ENCODE peak calls at places on chromosomes 2 and 18, in four cellular contexts. U is RWPE1, H is HCT116, X is pancreas. T is an unnamed sample.

GRCh38 chr2:239224249-239224605 is 176.6 kb downstream of the HDAC4 start:
- DNase-seq in X (no peak), H (no peak), U (no peak), T (no peak)

GRCh38 chr2:224220581-224221255 is 181.2 kb downstream of the FAM124B start:
- DNase-seq in X (no peak), H (no peak), U (no peak), T (no peak)

GRCh38 chr2:109467701-109468100 is 146.1 kb downstream of the SEPTIN10 start:
- DNase-seq in X (no peak), U (no peak), H (no peak), T (no peak)

GRCh38 chr2:134290363-134290762 is 36.5 kb downstream of the MGAT5 start:
- DNase-seq in H (no peak), U (no peak), X (no peak), T (no peak)

GRCh38 chr18:1050012-1050657 is 145.5 kb downstream of the ADCYAP1 start:
- DNase-seq in U (peak), X (no peak), H (no peak), T (no peak)

GRCh38 chr2:65666156-65666725 is 233.8 kb upstream of the SPRED2 start:
- DNase-seq in U (peak), X (no peak), H (no peak), T (no peak)

GRCh38 chr2:54208364-54209240 is 47.4 kb downstream of the TSPYL6 start:
- DNase-seq in X (no peak), U (no peak), H (no peak), T (no peak)

GRCh38 chr2:30236591-30237245 is 5.4 kb downstream of the LBH start:
- DNase-seq in X (no peak), H (no peak), U (no peak), T (no peak)

GRCh38 chr2:197571622-197572271 is 55.9 kb downstream of the MOB4 start:
- DNase-seq in H (no peak), X (no peak), U (peak), T (no peak)

GRCh38 chr2:189534854-189535253 is 45.7 kb downstream of the SLC40A1 start:
- DNase-seq in U (peak), X (no peak), H (no peak), T (no peak)

GRCh38 chr2:178397002-178397605 is 53.9 kb downstream of the PRKRA start:
- DNase-seq in U (peak), X (no peak), H (peak), T (no peak)

DNA sequence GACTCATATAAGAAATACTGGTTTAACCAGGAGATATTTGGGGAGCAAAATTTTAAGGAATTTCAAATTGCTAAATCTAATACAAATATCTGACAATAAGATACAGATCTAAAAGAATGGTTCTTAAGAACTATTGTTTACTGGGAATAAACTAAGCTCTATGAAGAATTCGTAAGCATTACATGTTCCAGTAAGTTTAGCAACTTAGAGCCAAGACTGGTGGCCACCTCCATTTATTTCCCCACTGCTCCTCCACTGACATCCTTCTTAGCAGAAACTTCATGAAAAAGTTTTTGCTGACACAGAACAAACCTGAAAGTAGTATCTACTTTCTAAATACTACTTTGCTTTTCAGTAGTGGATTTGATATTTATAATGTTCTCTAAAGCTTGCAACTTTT is 83.0 kb downstream of the ACSL3 start:
- DNase-seq in X (no peak), U (no peak), H (no peak), T (no peak)
- H3K27ac ChIP-seq in X (no peak), U (no peak), H (no peak), T (no peak)

GRCh38 chr2:232447638-232448472 is 8.1 kb upstream of the ALPI start:
- DNase-seq in H (no peak), U (no peak), X (no peak), T (no peak)
- H3K27ac ChIP-seq in H (no peak), U (no peak), X (no peak), T (no peak)

GRCh38 chr18:58756148-58756547 is 84.9 kb downstream of the MALT1 start:
- DNase-seq in U (no peak), X (no peak), H (no peak), T (no peak)

GRCh38 chr18:58755304-58756010 is 84.2 kb downstream of the MALT1 start:
- DNase-seq in X (no peak), H (no peak), U (no peak), T (no peak)

GRCh38 chr18:58756596-58757240 is 85.5 kb downstream of the MALT1 start:
- DNase-seq in X (no peak), U (no peak), H (no peak), T (no peak)

GRCh38 chr18:58753976-58754375 is 82.7 kb downstream of the MALT1 start:
- DNase-seq in U (peak), X (no peak), H (no peak), T (no peak)

GRCh38 chr18:58754544-58755068 is 83.3 kb downstream of the MALT1 start:
- DNase-seq in H (no peak), X (no peak), U (no peak), T (no peak)
- H3K27ac ChIP-seq in H (no peak), X (no peak), U (peak), T (no peak)

GRCh38 chr2:150978053-150978452 is 283.6 kb downstream of the RBM43 start:
- DNase-seq in U (no peak), H (no peak), X (no peak), T (no peak)
- H3K27ac ChIP-seq in U (no peak), H (no peak), X (no peak), T (no peak)